ENCODE peak calls at places on chromosomes 5 and 9, in seven cellular contexts. J is left lung; K is lower lobe of right lung; C is testis; M is adrenal gland; N is CD4-positive, alpha-beta memory T cell; G is thoracic aorta. D is an unnamed sample.

GRCh38 chr9:90455316-90455715 is 187.3 kb downstream of the DIRAS2 start:
- DNase-seq in C (no peak), K (no peak), G (no peak), N (no peak), M (no peak), J (no peak), D (no peak)

GRCh38 chr9:71001780-71002386 is 119.5 kb downstream of the TRPM3 start:
- DNase-seq in N (no peak), G (no peak), J (no peak), M (peak; percentile 37), K (no peak), C (no peak), D (no peak)

GRCh38 chr5:145943674-145944121 is 7.3 kb downstream of the SH3RF2 start:
- DNase-seq in M (peak; percentile 47), J (no peak), N (no peak), C (peak; percentile 33), K (peak; percentile 48), G (no peak), D (no peak)

GRCh38 chr5:143352691-143353090 is 50.8 kb downstream of the NR3C1 start:
- DNase-seq in N (peak; percentile 20), K (no peak), G (no peak), C (no peak), J (no peak), M (no peak), D (no peak)

GRCh38 chr9:5698810-5699556 is 70.1 kb downstream of the RIC1 start:
- DNase-seq in C (no peak), J (no peak), K (no peak), G (no peak), N (no peak), M (no peak), D (no peak)

GRCh38 chr9:132516911-132517310 is 65.5 kb upstream of the BARHL1 start:
- DNase-seq in C (no peak), J (no peak), M (no peak), G (no peak), N (no peak), K (no peak), D (no peak)

GRCh38 chr9:86341007-86341491 is 13.2 kb downstream of the TUT7 start:
- DNase-seq in N (no peak), K (no peak), M (no peak), J (no peak), G (no peak), C (no peak), D (no peak)

GRCh38 chr5:78476795-78477194 is 116.4 kb downstream of the SCAMP1 start:
- DNase-seq in G (no peak), M (no peak), K (no peak), N (no peak), J (no peak), C (no peak), D (no peak)

GRCh38 chr5:6849569-6849968 is 136.3 kb downstream of the TENT4A start:
- DNase-seq in C (no peak), J (no peak), G (no peak), K (no peak), M (no peak), N (peak; percentile 16), D (no peak)

GRCh38 chr5:10626473-10627013 is 62.7 kb downstream of the ANKRD33B start:
- DNase-seq in M (no peak), G (no peak), J (no peak), K (no peak), C (no peak), N (no peak), D (no peak)

GRCh38 chr9:95264954-95265615 is 52.4 kb downstream of the FANCC start:
- DNase-seq in N (no peak), C (no peak), M (no peak), K (no peak), J (no peak), G (no peak), D (no peak)

GRCh38 chr5:176825957-176826356 is 15.6 kb downstream of the UNC5A start:
- DNase-seq in K (no peak), C (no peak), G (no peak), J (no peak), N (no peak), M (no peak), D (no peak)

GRCh38 chr9:78769684-78770083 is 472.8 kb downstream of the PSAT1 start:
- DNase-seq in J (no peak), G (no peak), C (no peak), M (no peak), N (no peak), K (no peak), D (no peak)

DNA sequence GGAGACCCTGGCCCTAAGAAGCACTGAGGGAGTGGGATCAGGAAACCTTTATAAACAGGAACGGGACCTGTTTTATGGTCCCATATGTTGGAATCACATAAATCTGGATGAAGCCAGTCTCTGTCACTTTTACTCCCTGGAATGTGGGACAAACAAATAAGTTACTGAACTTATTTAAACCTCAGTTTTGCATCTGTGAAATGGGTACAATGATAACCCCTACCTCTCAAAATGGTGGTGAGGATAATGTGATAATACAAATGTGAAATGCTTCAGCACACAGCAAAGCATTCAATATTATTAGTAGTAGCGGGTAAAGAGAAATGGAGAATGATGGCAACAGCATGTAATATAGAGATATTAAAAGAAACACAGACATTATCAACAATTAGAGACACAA is 298.9 kb downstream of the ZSWIM6 start:
- DNase-seq in M (no peak), K (no peak), G (no peak), J (no peak), C (no peak), N (no peak), D (no peak)
- H3K36me3 ChIP-seq in M (no peaks in the 10 kb centered on the region), K (no peaks in the 10 kb centered on the region), G (no peaks in the 10 kb centered on the region), J (no peaks in the 10 kb centered on the region), C (no peaks in the 10 kb centered on the region), N (no peaks in the 10 kb centered on the region), D (no peaks in the 10 kb centered on the region)

GRCh38 chr5:166637295-166637694 is 1654.2 kb upstream of the WWC1 start:
- DNase-seq in J (no peak), K (no peak), C (no peak), M (no peak), G (no peak), N (no peak), D (no peak)
- H3K9me3 ChIP-seq in J (no peaks in the 10 kb centered on the region), K (no peaks in the 10 kb centered on the region), C (no peaks in the 10 kb centered on the region), M (no peaks in the 10 kb centered on the region), G (no peaks in the 10 kb centered on the region), N (no peaks in the 10 kb centered on the region), D (no peaks in the 10 kb centered on the region)

GRCh38 chr9:121309833-121310425 is 42.0 kb downstream of the GSN start:
- DNase-seq in K (no peak), M (no peak), G (no peak), C (no peak), N (no peak), J (no peak), D (no peak)
- H3K36me3 ChIP-seq in K (peaks cover 97% of the 10 kb centered on the region), M (peaks cover 69% of the 10 kb centered on the region), G (peaks cover 87% of the 10 kb centered on the region), C (no peaks in the 10 kb centered on the region), N (no peaks in the 10 kb centered on the region), J (no peaks in the 10 kb centered on the region), D (no peaks in the 10 kb centered on the region)

GRCh38 chr9:110807956-110808598 is 139.5 kb downstream of the MUSK start:
- DNase-seq in M (no peak), G (no peak), N (no peak), J (no peak), K (no peak), C (no peak), D (no peak)
- H3K9me3 ChIP-seq in M (no peaks in the 10 kb centered on the region), G (no peaks in the 10 kb centered on the region), N (no peaks in the 10 kb centered on the region), J (no peaks in the 10 kb centered on the region), K (no peaks in the 10 kb centered on the region), C (no peaks in the 10 kb centered on the region), D (no peaks in the 10 kb centered on the region)

DNA sequence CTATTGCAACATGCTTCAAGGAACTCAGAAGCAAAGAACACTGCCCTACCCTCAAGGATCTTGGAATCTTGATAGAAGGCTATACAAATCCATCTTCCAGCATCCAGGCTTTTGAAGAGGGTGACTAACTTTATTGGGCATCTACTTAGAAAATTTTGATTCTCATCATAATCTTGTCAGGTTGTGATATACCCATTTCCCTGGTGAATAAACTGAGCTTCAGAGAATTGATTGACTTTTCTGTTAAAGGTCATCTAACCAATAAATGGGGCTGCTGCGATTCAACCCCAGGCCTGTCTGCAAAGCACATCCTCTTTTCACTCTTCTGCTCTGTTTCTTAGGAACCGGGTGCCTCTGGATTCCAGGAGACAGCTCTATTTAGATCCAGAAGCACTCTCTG is 19.9 kb upstream of the INSYN2B start:
- DNase-seq in M (no peak), K (no peak), G (no peak), N (no peak), J (no peak), C (no peak), D (no peak)
- H3K36me3 ChIP-seq in M (no peaks in the 10 kb centered on the region), K (no peaks in the 10 kb centered on the region), G (no peaks in the 10 kb centered on the region), N (peaks cover 47% of the 10 kb centered on the region), J (no peaks in the 10 kb centered on the region), C (no peaks in the 10 kb centered on the region), D (peaks cover 46% of the 10 kb centered on the region)

DNA sequence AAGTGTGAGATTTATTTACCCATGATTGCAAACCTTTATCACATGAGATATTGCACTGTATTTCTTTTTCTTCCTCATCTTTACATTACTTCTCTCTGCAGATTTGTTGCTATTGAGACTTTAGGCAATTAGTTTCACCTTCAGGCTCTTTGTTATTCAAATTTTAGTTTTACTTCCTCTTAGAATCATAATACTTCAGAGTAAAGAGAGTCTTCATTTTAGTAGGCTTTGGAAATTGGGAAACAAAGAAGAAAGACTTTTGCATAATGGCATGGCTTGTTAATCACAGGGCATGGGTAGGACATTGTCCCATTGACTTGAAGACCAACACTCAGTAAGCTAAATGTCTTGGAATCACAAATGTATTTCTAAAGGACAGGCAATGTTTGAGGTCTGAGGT is 1.2 kb upstream of the PCDHGA5 start:
- DNase-seq in N (no peak), G (no peak), K (no peak), M (no peak), J (no peak), C (no peak), D (no peak)
- H3K9me3 ChIP-seq in N (no peaks in the 10 kb centered on the region), G (peaks cover 90% of the 10 kb centered on the region), K (peaks cover 80% of the 10 kb centered on the region), M (peaks cover 52% of the 10 kb centered on the region), J (peaks cover 96% of the 10 kb centered on the region), C (no peaks in the 10 kb centered on the region), D (no peaks in the 10 kb centered on the region)

DNA sequence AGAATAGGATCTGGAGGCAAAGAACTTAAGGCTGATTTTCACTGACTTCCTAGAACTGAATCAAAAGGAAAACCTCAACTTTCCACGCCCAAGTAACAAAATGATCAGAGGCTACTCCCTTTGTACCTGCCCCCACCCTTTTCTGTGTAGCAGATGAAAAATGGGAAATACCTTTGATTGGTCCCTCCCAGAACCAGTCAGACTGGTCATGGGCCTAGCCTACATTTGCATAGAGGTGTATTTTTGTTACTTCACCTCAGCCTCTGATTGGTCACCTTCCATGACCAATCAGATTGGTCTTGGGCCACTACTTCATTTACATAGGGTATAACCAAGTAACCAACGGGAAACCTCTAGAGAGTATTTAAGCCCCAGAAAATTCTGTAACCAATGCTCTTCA is 1553.5 kb upstream of the C9orf72 start:
- DNase-seq in G (no peak), J (no peak), N (no peak), C (no peak), M (no peak), K (no peak), D (no peak)
- H3K36me3 ChIP-seq in G (no peaks in the 10 kb centered on the region), J (no peaks in the 10 kb centered on the region), N (no peaks in the 10 kb centered on the region), C (no peaks in the 10 kb centered on the region), M (no peaks in the 10 kb centered on the region), K (no peaks in the 10 kb centered on the region), D (no peaks in the 10 kb centered on the region)

GRCh38 chr5:24539625-24540024 is 105.2 kb downstream of the CDH10 start:
- DNase-seq in K (no peak), C (no peak), G (no peak), M (no peak), N (no peak), J (no peak), D (no peak)
- H3K9me3 ChIP-seq in K (no peaks in the 10 kb centered on the region), C (no peaks in the 10 kb centered on the region), G (no peaks in the 10 kb centered on the region), M (no peaks in the 10 kb centered on the region), N (no peaks in the 10 kb centered on the region), J (peaks cover 3% of the 10 kb centered on the region), D (no peaks in the 10 kb centered on the region)

GRCh38 chr9:130887494-130888144 is 9.0 kb downstream of the QRFP start:
- DNase-seq in M (no peak), K (no peak), N (no peak), J (no peak), C (no peak), G (no peak), D (no peak)
- H3K36me3 ChIP-seq in M (peaks cover 75% of the 10 kb centered on the region), K (peaks cover 94% of the 10 kb centered on the region), N (peaks cover 17% of the 10 kb centered on the region), J (no peaks in the 10 kb centered on the region), C (no peaks in the 10 kb centered on the region), G (peaks cover 64% of the 10 kb centered on the region), D (peaks cover 40% of the 10 kb centered on the region)

D was measured in effector memory CD4-positive, alpha-beta T cell.